ENCODE peak calls at places on chromosomes 16 and 17, in six cellular contexts. Q, K, N, J, W and O are unnamed samples.

GRCh38 chr17:69223809-69224208 is 4.8 kb downstream of the ABCA10 start:
- DNase-seq in Q (no peak), K (peak), N (no peak), J (peak), W (no peak), O (no peak)

GRCh38 chr17:80320496-80320895 is 59.8 kb downstream of the RNF213 start:
- DNase-seq in Q (no peak), K (no peak), N (no peak), J (no peak), W (no peak), O (no peak)

GRCh38 chr17:50177476-50177875 is 11.7 kb downstream of the SGCA start:
- DNase-seq in Q (no peak), K (no peak), N (no peak), J (no peak), W (no peak), O (no peak)

GRCh38 chr17:45808845-45809244 is 24.7 kb downstream of the CRHR1 start:
- DNase-seq in Q (no peak), K (no peak), N (no peak), J (no peak), W (no peak), O (no peak)

GRCh38 chr16:88468289-88469129 is 15.4 kb downstream of the ZFPM1 start:
- DNase-seq in Q (peak), K (peak), N (no peak), J (peak), W (peak), O (peak)

GRCh38 chr16:84844561-84845495 is 25.0 kb downstream of the CRISPLD2 start:
- DNase-seq in Q (peak), K (no peak), N (no peak), J (no peak), W (peak), O (peak)

GRCh38 chr16:30621765-30622164 is 11.6 kb upstream of the ZNF689 start:
- DNase-seq in Q (no peak), K (no peak), N (no peak), J (peak), W (no peak), O (no peak)

GRCh38 chr16:4660454-4661007 is 32.8 kb upstream of the NUDT16L1 start:
- DNase-seq in Q (no peak), K (no peak), N (no peak), J (peak), W (no peak), O (no peak)

GRCh38 chr16:53043986-53044571 is 8.6 kb downstream of the CHD9NB start:
- DNase-seq in Q (peak), K (no peak), N (peak), J (no peak), W (peak), O (peak)

GRCh38 chr16:86252596-86252995 is 257.7 kb upstream of the FOXF1 start:
- DNase-seq in Q (peak), K (peak), N (no peak), J (peak), W (peak), O (peak)

GRCh38 chr16:9844361-9844760 is 337.9 kb downstream of the GRIN2A start:
- DNase-seq in Q (no peak), K (no peak), N (no peak), J (no peak), W (no peak), O (no peak)

GRCh38 chr16:66446737-66447136 is 19.6 kb downstream of the BEAN1 start:
- DNase-seq in Q (no peak), K (no peak), N (peak), J (no peak), W (no peak), O (no peak)

GRCh38 chr17:37816951-37817350 is 72.1 kb upstream of the HNF1B start:
- DNase-seq in Q (no peak), K (no peak), N (no peak), J (peak), W (no peak), O (no peak)

GRCh38 chr17:37818689-37819088 is 73.8 kb upstream of the HNF1B start:
- DNase-seq in Q (no peak), K (no peak), N (no peak), J (peak), W (no peak), O (no peak)

GRCh38 chr17:37824534-37825485 is 80.0 kb upstream of the HNF1B start:
- DNase-seq in Q (peak), K (peak), N (no peak), J (peak), W (no peak), O (no peak)

GRCh38 chr17:37821025-37821713 is 76.3 kb upstream of the HNF1B start:
- DNase-seq in Q (no peak), K (no peak), N (no peak), J (peak), W (no peak), O (no peak)

GRCh38 chr17:37820313-37821024 is 75.6 kb upstream of the HNF1B start:
- DNase-seq in Q (no peak), K (no peak), N (peak), J (no peak), W (no peak), O (no peak)
- H4K91ac ChIP-seq in Q (no peak), K (no peak), N (no peak), J (no peak), W (no peak), O (no peak)

DNA sequence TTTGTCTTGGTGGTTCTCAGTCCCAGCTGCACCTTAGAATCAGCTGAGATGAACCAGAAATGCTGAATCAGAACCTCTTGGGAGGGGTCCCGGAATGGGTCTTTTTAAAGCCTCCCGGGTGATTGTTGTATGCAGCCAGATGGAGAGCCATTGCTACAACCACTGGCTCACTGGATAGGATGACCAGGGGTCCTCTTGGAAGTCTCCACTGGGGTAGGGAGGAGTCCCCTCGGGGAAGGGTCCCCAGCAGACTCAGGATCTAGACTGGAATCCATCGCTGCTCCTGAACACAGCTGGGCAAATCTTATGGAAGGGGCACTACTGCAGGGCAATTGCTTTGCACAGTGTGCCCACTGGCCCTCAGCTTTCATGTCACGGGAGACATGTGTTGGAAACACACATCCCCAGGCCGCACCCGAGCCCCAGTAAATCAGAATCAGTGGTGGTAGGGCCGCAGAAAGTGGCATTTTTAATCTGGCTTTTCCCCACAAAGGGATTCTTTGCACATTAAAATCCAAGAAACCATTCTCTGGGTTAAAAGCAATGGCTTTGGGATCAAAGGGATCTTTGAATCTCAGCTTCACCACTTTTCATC is 117.3 kb downstream of the IRX5 start:
- DNase-seq in Q (no peak), K (no peak), N (no peak), J (no peak), W (no peak), O (no peak)
- H4K91ac ChIP-seq in Q (no peak), K (no peak), N (no peak), J (no peak), W (no peak), O (no peak)

DNA sequence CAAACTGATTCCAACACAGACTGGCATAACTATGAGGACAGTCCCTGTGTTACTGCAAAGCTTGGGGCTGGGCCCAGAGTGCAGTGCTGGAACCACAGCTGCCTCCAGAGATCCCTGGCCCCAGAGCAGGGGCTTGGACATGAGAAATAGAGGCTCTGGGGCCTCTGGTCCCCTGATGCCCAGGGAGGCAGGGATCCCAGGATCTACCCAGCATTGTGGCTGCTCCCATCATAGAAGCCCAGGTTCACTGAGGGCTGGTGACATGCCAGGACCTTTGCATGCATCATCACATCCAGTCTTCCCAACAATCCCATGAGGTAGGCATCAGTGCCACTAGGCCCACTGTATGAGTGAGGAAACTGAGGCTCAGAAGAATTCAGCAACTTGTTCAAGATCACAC is 95.8 kb downstream of the TMEM132E start:
- DNase-seq in Q (peak), K (no peak), N (no peak), J (no peak), W (peak), O (no peak)
- H4K91ac ChIP-seq in Q (no peak), K (no peak), N (no peak), J (no peak), W (no peak), O (no peak)

GRCh38 chr16:17327671-17328335 is 143.0 kb downstream of the XYLT1 start:
- DNase-seq in Q (no peak), K (no peak), N (peak), J (peak), W (no peak), O (no peak)
- H4K91ac ChIP-seq in Q (no peak), K (no peak), N (no peak), J (no peak), W (no peak), O (no peak)

DNA sequence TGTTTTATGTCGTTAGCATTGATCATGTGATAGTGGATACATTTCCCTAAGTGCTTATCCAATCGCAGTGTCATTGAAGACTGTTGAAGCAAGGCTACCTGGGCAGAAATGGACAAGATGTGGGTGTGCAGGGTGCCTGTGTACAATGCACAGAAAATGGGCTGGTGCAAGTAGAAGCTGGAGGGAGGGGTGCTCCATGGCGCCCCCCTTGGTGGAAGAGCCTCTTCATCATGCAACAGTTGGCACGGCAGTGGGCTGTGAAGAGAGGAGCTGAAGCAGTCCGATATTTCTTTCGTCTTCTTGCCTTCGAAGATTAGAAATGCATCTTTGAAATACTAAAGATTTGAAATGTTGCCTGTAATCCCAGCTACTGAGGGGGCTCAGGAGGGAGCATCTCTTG is 100.5 kb downstream of the PLCG2 start:
- DNase-seq in Q (no peak), K (no peak), N (no peak), J (no peak), W (no peak), O (peak)
- H4K91ac ChIP-seq in Q (no peak), K (no peak), N (no peak), J (no peak), W (no peak), O (no peak)

DNA sequence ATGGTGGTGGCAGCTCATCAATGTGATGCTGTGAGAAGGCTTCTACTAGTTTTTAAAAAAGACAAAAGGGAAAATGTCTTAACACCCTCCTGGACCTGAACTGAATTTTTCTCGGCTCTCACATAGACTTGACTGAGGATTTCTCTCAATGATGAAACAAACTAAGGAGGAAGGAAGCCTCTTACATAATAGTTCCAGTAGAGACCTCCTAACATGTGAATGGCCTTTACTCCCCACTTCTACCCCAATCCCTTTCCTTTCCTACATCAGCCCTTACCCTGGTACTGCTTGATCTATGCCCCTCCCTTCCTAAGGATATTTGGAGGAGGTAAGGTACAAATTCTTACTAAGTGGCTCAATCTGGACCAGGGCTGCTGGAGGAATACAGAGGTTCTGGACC is 54.8 kb upstream of the MTMR4 start:
- DNase-seq in Q (no peak), K (no peak), N (no peak), J (no peak), W (no peak), O (no peak)
- H4K91ac ChIP-seq in Q (no peak), K (no peak), N (no peak), J (no peak), W (no peak), O (no peak)

DNA sequence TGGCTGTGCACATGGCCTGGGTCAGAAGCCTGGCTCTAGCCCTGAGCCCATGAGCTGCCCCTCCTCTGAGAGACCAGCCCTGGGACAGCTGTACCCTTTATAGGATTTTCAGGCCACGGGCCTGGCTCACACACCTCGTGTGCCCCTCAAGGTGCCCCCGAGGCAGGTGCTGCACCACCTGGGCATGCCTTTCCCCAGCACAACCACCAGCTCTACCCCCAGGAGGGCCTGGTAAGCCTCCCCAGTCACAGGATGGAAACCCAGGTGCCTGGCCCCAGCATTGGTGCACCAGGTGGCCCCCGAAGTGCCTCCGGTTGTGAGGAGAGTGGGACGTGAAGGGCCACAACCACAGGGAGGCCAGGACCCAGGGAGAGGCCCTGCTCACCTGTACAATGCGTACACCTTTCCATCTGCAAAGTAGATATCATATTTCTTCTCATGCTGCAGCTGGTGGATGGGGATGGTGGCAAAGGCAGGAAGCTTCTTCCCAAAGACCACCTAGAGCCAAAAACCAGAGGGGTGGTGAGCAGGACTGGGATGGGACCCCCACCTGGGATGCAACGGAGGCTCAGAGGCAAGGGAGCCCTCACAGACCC is 6.3 kb downstream of the ZNF598 start:
- DNase-seq in Q (no peak), K (no peak), N (no peak), J (no peak), W (no peak), O (no peak)
- H4K91ac ChIP-seq in Q (no peak), K (peak), N (no peak), J (no peak), W (no peak), O (no peak)